ENCODE peak calls at places on chromosomes 1 and 21, in eight cellular contexts. U is pancreas; K is AG08395; G is GOT3; S is stimulated activated CD8-positive, alpha-beta memory T cell treated with anti-CD3 and anti-CD28 coated beads, Interleukin-15, amount 100 ng/mL, for 24 hours; I is aorta; Q is cardiac fibroblast; R is foreskin keratinocyte. B is an unnamed sample.

GRCh38 chr1:221693087-221693486 is 48.8 kb downstream of the DUSP10 start:
- DNase-seq in G (no peak), R (no peak), Q (no peak), I (no peak), S (no peak), K (no peak), U (no peak), B (no peak)

GRCh38 chr1:81876901-81877750 is 76.4 kb downstream of the ADGRL2 start:
- DNase-seq in Q (peak), G (no peak), S (no peak), U (no peak), R (peak), I (no peak), K (peak), B (peak)

GRCh38 chr1:15919316-15919715 is 56.6 kb downstream of the ZBTB17 start:
- DNase-seq in Q (peak), I (no peak), R (peak), U (no peak), S (no peak), G (no peak), K (peak), B (peak)

GRCh38 chr1:172823534-172823933 is 164.6 kb downstream of the FASLG start:
- DNase-seq in G (no peak), I (no peak), U (no peak), K (peak), S (no peak), R (no peak), Q (peak), B (peak)

GRCh38 chr1:39694026-39694425 is 2.8 kb upstream of the HPCAL4 start:
- DNase-seq in Q (no peak), R (no peak), G (no peak), U (no peak), I (no peak), K (no peak), S (no peak), B (no peak)

GRCh38 chr1:21273743-21274142 is 16.5 kb downstream of the ECE1 start:
- DNase-seq in R (no peak), S (no peak), K (no peak), G (no peak), I (no peak), U (no peak), Q (no peak), B (no peak)

GRCh38 chr1:72285074-72285425 is 2.7 kb upstream of the NEGR1 start:
- DNase-seq in U (no peak), R (no peak), I (no peak), K (peak), Q (no peak), G (no peak), S (no peak), B (no peak)

GRCh38 chr1:76802094-76802493 is 65.2 kb upstream of the ST6GALNAC5 start:
- DNase-seq in Q (no peak), S (no peak), U (no peak), G (no peak), R (no peak), I (no peak), K (no peak), B (no peak)

GRCh38 chr1:225544283-225544682 is 108.6 kb downstream of the ENAH start:
- DNase-seq in S (no peak), I (no peak), K (no peak), R (no peak), Q (no peak), G (no peak), U (no peak), B (no peak)

GRCh38 chr1:91924146-91924545 is 25.1 kb upstream of the BRDT start:
- DNase-seq in Q (peak), G (no peak), S (no peak), R (peak), U (no peak), K (peak), I (no peak), B (peak)

GRCh38 chr1:221454096-221454495 is 287.8 kb downstream of the DUSP10 start:
- DNase-seq in Q (no peak), I (no peak), R (no peak), S (no peak), K (no peak), U (no peak), G (no peak), B (no peak)

GRCh38 chr1:182170941-182171461 is 109.5 kb upstream of the ZNF648 start:
- DNase-seq in Q (no peak), U (no peak), R (no peak), G (no peak), S (no peak), I (no peak), K (no peak), B (no peak)

GRCh38 chr21:29334717-29335428 is 36.2 kb downstream of the BACH1 start:
- DNase-seq in U (no peak), I (no peak), G (no peak), K (no peak), S (no peak), Q (peak), R (no peak), B (peak)

GRCh38 chr1:91608876-91609275 is 108.2 kb downstream of the CDC7 start:
- DNase-seq in G (no peak), K (peak), R (peak), S (no peak), I (no peak), U (no peak), Q (peak), B (peak)

GRCh38 chr1:81230983-81231728 is 569.6 kb upstream of the ADGRL2 start:
- DNase-seq in U (no peak), R (no peak), I (no peak), Q (no peak), K (no peak), G (no peak), S (no peak), B (no peak)

GRCh38 chr1:157367091-157367739 is 185.1 kb downstream of the FCRL5 start:
- DNase-seq in G (no peak), I (no peak), K (no peak), S (no peak), U (no peak), R (no peak), Q (no peak), B (no peak)

GRCh38 chr1:41802532-41803501 is 115.9 kb downstream of the HIVEP3 start:
- DNase-seq in S (no peak), I (peak), R (no peak), U (no peak), G (no peak), K (no peak), Q (peak), B (no peak)

GRCh38 chr1:30106125-30106524 is 617.3 kb downstream of the MATN1 start:
- DNase-seq in K (peak), U (no peak), Q (peak), I (no peak), S (no peak), G (no peak), R (no peak), B (peak)

GRCh38 chr1:116824631-116825399 is 70.6 kb downstream of the CD2 start:
- DNase-seq in I (no peak), Q (no peak), U (no peak), R (no peak), S (no peak), K (no peak), G (no peak), B (no peak)

GRCh38 chr1:190250368-190250767 is 227.3 kb downstream of the BRINP3 start:
- DNase-seq in U (no peak), R (no peak), I (no peak), S (no peak), K (no peak), Q (no peak), G (no peak), B (no peak)

GRCh38 chr21:45255381-45256020 is 32.2 kb downstream of the POFUT2 start:
- DNase-seq in U (no peak), K (no peak), I (no peak), R (no peak), G (no peak), Q (no peak), S (no peak), B (no peak)

GRCh38 chr21:25871566-25871965 is 136.8 kb downstream of the GABPA start:
- DNase-seq in U (no peak), Q (no peak), R (no peak), G (no peak), S (no peak), K (no peak), I (no peak), B (no peak)

GRCh38 chr1:22420456-22421053 is 31.1 kb upstream of the ZBTB40 start:
- DNase-seq in I (peak), U (peak), Q (peak), K (peak), G (peak), S (peak), R (no peak), B (peak)

GRCh38 chr1:119144813-119145212 is 4.4 kb upstream of the WARS2 start:
- DNase-seq in R (no peak), I (no peak), Q (no peak), S (no peak), G (no peak), U (no peak), K (no peak), B (no peak)

GRCh38 chr1:17603091-17603841 is 63.8 kb downstream of the ARHGEF10L start:
- DNase-seq in R (no peak), U (no peak), G (no peak), I (no peak), K (no peak), Q (no peak), S (no peak), B (no peak)

GRCh38 chr1:94321662-94322061 is 84.3 kb upstream of the ARHGAP29 start:
- DNase-seq in S (no peak), U (no peak), Q (no peak), G (no peak), I (no peak), K (no peak), R (no peak), B (no peak)

GRCh38 chr21:25831300-25831699 is 96.5 kb downstream of the GABPA start:
- DNase-seq in K (no peak), I (no peak), U (no peak), G (no peak), S (no peak), R (no peak), Q (no peak), B (no peak)

GRCh38 chr1:62782197-62782886 is 1.6 kb upstream of the ATG4C start:
- DNase-seq in K (peak), R (no peak), U (no peak), I (no peak), S (no peak), Q (peak), G (no peak), B (peak)

GRCh38 chr21:35658242-35658641 is 402.1 kb downstream of the SETD4 start:
- DNase-seq in K (peak), Q (peak), S (no peak), I (no peak), U (no peak), G (no peak), R (no peak), B (peak)

GRCh38 chr21:43361493-43362296 is 65.2 kb downstream of the SIK1 start:
- DNase-seq in G (no peak), S (no peak), Q (no peak), K (peak), R (peak), U (no peak), I (peak), B (peak)

GRCh38 chr1:65027699-65028358 is 61.5 kb upstream of the JAK1 start:
- DNase-seq in U (peak), K (no peak), S (no peak), G (no peak), R (no peak), Q (peak), I (peak), B (no peak)

GRCh38 chr1:201324821-201325677 is 41.7 kb downstream of the PKP1 start:
- DNase-seq in S (no peak), Q (no peak), R (no peak), U (no peak), K (no peak), I (peak), G (no peak), B (no peak)